ENCODE peak calls at places on chromosomes 5 and 9, in ten cellular contexts. N is A549, T is cardiac muscle cell, Q is SK-N-SH, P is heart left ventricle, G is dorsolateral prefrontal cortex, M is left ventricle myocardium inferior, D is PC-3, I is tibial artery, R is AG04450. K is an unnamed sample.

GRCh38 chr5:169805527-169805934 is 168.5 kb downstream of the DOCK2 start:
- DNase-seq in N (no peak), T (peak; percentile 61), Q (no peak), P (peak; percentile 47), G (no peak), M (no peak), D (no peak), I (no peak), R (no peak), K (no peak)

GRCh38 chr9:78821126-78821822 is 524.3 kb downstream of the PSAT1 start:
- DNase-seq in N (peak; percentile 20), T (peak; percentile 30), Q (peak; percentile 55), P (no peak), G (no peak), M (no peak), D (peak; percentile 65), I (no peak), R (no peak), K (no peak)

GRCh38 chr9:117247271-117247670 is 167.6 kb downstream of the ASTN2 start:
- DNase-seq in N (peak; percentile 28), T (peak; percentile 10), Q (peak; percentile 38), P (no peak), G (no peak), M (no peak), D (no peak), I (no peak), R (no peak), K (no peak)

GRCh38 chr5:96924016-96924443 is 11.8 kb upstream of the LNPEP start:
- DNase-seq in N (no peak), T (no peak), Q (peak; percentile 24), P (no peak), G (no peak), M (no peak), D (peak; percentile 70), I (no peak), R (no peak), K (no peak)

GRCh38 chr9:111632695-111633388 is 1.7 kb downstream of the DNAJC25 start:
- DNase-seq in N (no peak), T (no peak), Q (no peak), P (no peak), G (no peak), M (no peak), D (no peak), I (no peak), R (no peak), K (no peak)

GRCh38 chr5:178273041-178273440 is 40.4 kb upstream of the PHYKPL start:
- DNase-seq in N (no peak), T (no peak), Q (no peak), P (no peak), G (no peak), M (no peak), D (no peak), I (no peak), R (no peak), K (no peak)

GRCh38 chr5:178434851-178435250 is 155.3 kb downstream of the COL23A1 start:
- DNase-seq in N (no peak), T (no peak), Q (peak; percentile 92), P (peak; percentile 81), G (peak; percentile 60), M (peak; percentile 67), D (no peak), I (no peak), R (no peak), K (peak; percentile 36)

GRCh38 chr5:6279607-6280006 is 98.7 kb downstream of the MED10 start:
- DNase-seq in N (no peak), T (no peak), Q (no peak), P (no peak), G (peak; percentile 65), M (no peak), D (no peak), I (no peak), R (no peak), K (no peak)

GRCh38 chr9:130276121-130276520 is 10.6 kb downstream of the HMCN2 start:
- DNase-seq in N (no peak), T (peak; percentile 42), Q (no peak), P (no peak), G (no peak), M (no peak), D (peak; percentile 9), I (no peak), R (peak; percentile 29), K (no peak)

GRCh38 chr9:95852059-95853032 is 23.1 kb upstream of the ERCC6L2 start:
- DNase-seq in N (peak; percentile 10), T (no peak), Q (no peak), P (no peak), G (no peak), M (no peak), D (peak; percentile 73), I (no peak), R (peak; percentile 15), K (no peak)

GRCh38 chr5:79416499-79416898 is 97.4 kb downstream of the HOMER1 start:
- DNase-seq in N (no peak), T (peak; percentile 5), Q (peak; percentile 2), P (peak; percentile 27), G (no peak), M (no peak), D (no peak), I (no peak), R (peak; percentile 15), K (no peak)
- H3K4me3 ChIP-seq in N (no peak overlapping the region), T (no peak overlapping the region), Q (no peak overlapping the region), P (no peak overlapping the region), G (no peak overlapping the region), M (no peak overlapping the region), D (no peak overlapping the region), I (no peak overlapping the region), R (no peak overlapping the region), K (no peak overlapping the region)

GRCh38 chr5:126976520-126977172 is 53.7 kb downstream of the MARCHF3 start:
- DNase-seq in N (no peak), T (no peak), Q (no peak), P (no peak), G (no peak), M (no peak), D (no peak), I (no peak), R (no peak), K (no peak)

GRCh38 chr5:126972062-126972895 is 58.1 kb downstream of the MARCHF3 start:
- DNase-seq in N (no peak), T (peak; percentile 63), Q (no peak), P (no peak), G (no peak), M (no peak), D (no peak), I (no peak), R (no peak), K (no peak)

GRCh38 chr5:126978258-126978657 is 52.1 kb downstream of the MARCHF3 start:
- DNase-seq in N (no peak), T (no peak), Q (no peak), P (no peak), G (no peak), M (no peak), D (no peak), I (no peak), R (no peak), K (no peak)

GRCh38 chr5:126973193-126973592 is 57.2 kb downstream of the MARCHF3 start:
- DNase-seq in N (no peak), T (no peak), Q (no peak), P (no peak), G (no peak), M (no peak), D (no peak), I (no peak), R (no peak), K (no peak)

GRCh38 chr5:126975791-126976190 is 54.6 kb downstream of the MARCHF3 start:
- DNase-seq in N (no peak), T (no peak), Q (no peak), P (no peak), G (no peak), M (no peak), D (no peak), I (no peak), R (no peak), K (no peak)
- H3K27ac ChIP-seq in N (no peak overlapping the region), T (no peak overlapping the region), Q (no peak overlapping the region), P (no peak overlapping the region), G (no peak overlapping the region), M (no peak overlapping the region), D (no peak overlapping the region), I (no peak overlapping the region), R (no peak overlapping the region), K (no peak overlapping the region)

DNA sequence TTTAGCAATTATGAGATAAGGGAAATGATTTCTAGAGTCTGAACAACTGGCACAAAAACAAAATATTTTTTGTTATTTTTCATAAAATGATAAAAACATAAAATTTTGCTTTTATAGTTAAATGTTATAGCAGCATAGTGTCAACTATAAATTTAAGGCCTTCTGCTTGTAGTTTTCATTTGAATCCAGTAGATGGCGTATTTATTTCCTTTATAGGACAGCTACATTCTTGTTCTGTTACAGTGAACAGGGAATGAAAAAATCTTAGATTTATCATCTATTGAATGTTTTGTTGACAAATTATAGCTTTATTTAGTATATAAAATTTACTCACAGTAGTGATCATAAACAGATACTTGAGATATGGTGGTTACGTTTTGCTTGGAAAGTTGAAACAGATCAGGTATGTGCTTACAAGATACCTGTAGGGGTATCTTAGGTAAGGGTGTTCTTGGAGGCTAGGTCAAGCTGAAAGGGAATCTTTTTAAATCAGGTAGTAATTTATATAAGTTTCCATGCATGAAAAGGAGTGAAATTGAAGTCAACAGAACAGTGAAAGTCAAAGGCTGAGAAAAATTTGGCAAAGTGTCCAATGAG is 239.3 kb upstream of the GRIN3A start:
- DNase-seq in N (no peak), T (peak; percentile 29), Q (peak; percentile 0), P (no peak), G (no peak), M (no peak), D (peak; percentile 23), I (no peak), R (no peak), K (no peak)
- TF ChIP-seq CTCF in N (peak; percentile 42), T (peak; percentile 52), Q (peak; percentile 77), P (peak; percentile 42), G (peak; percentile 75), M (peak; percentile 71), D (peak; percentile 56), I (peak; percentile 43), R (peak; percentile 28), K (peak; percentile 16)

DNA sequence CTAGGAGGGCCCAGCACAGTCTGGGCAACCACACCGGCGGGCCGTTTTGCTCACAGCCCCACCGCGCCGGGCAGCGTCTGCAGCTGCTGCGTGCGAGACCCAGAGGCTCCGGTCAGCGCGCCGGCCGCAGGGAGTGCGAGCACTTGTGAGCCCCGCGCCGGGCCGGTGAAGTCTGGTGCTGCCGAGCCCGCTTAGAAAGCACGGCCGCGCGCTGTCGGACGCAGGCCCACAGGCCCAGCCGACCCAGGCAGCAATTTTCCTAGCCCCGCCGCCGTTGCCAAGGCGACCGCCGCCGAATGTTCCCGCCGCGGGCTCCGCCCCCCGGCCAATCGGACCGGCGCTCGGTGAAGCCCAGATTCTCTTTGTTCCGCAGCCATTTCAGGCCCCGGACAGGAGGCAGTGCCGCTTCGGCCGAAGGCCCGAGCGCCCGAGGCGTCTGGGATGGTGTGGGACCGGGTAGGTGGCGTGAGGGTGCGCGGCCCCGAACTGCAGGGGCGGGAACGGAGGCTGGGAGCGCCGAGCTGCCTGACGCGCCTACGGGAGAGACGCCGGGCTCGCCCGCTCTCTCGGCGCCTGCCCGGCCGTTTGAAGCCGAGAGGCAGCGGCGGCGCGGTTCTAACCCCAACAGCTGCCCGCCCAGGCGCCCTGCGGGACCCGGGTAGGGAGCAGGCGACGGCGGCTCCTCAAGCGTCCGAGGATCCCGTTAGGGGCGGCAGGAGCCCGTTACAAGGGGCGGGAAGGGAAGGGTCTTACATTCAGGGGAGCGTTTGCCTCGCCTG is at the start of gene TNPO1:
- DNase-seq in N (peak; percentile 76), T (peak; percentile 97), Q (peak; percentile 92), P (peak; percentile 94), G (peak; percentile 94), M (peak; percentile 96), D (peak; percentile 85), I (peak; percentile 96), R (peak; percentile 79), K (peak; percentile 97)
- H3K4me3 ChIP-seq in N (peak within 1 kb of the TSS; percentile 82), T (peak within 1 kb of the TSS; percentile 75), Q (peak within 1 kb of the TSS; percentile 86), P (peak within 1 kb of the TSS; percentile 73), G (peak within 1 kb of the TSS; percentile 88), M (peak within 1 kb of the TSS; percentile 74), D (peak within 1 kb of the TSS; percentile 86), I (peak within 1 kb of the TSS; percentile 68), R (peak within 1 kb of the TSS; percentile 74), K (peak within 1 kb of the TSS; percentile 95)